ENCODE peak calls at places on chromosomes 13 and 19, in nine cellular contexts. Z, R, C, K, O, Y, J, G and N are unnamed samples.
A peak's percentile ranks its signal among the peaks of the same experiment; 100 is the strongest.

GRCh38 chr13:82654851-82655517 is 1227.3 kb downstream of the SLITRK1 start:
- DNase-seq in Z (no peak), R (no peak), C (peak; percentile 81), K (no peak), O (peak; percentile 71), Y (no peak), J (peak; percentile 86), G (peak; percentile 96), N (peak; percentile 56)

GRCh38 chr13:52983836-52984235 is 44.8 kb upstream of the OLFM4 start:
- DNase-seq in Z (no peak), R (no peak), C (no peak), K (no peak), O (no peak), Y (no peak), J (no peak), G (no peak), N (no peak)

GRCh38 chr13:37701972-37702371 is 103.4 kb upstream of the POSTN start:
- DNase-seq in Z (no peak), R (peak; percentile 10), C (peak; percentile 98), K (no peak), O (no peak), Y (no peak), J (peak; percentile 92), G (peak; percentile 99), N (peak; percentile 98)

GRCh38 chr19:6551607-6552450 is 21.0 kb downstream of the TNFSF9 start:
- DNase-seq in Z (no peak), R (peak; percentile 68), C (no peak), K (no peak), O (no peak), Y (peak; percentile 46), J (no peak), G (no peak), N (no peak)

GRCh38 chr19:4640247-4641000 is 1.1 kb downstream of the TNFAIP8L1 start:
- DNase-seq in Z (peak; percentile 73), R (no peak), C (no peak), K (no peak), O (no peak), Y (no peak), J (no peak), G (no peak), N (no peak)

GRCh38 chr13:114248011-114248410 is 13.3 kb downstream of the CDC16 start:
- DNase-seq in Z (no peak), R (peak; percentile 14), C (no peak), K (no peak), O (no peak), Y (no peak), J (no peak), G (no peak), N (peak; percentile 61)

GRCh38 chr19:6663236-6664187 is 6.4 kb downstream of the TNFSF14 start:
- DNase-seq in Z (no peak), R (no peak), C (no peak), K (no peak), O (no peak), Y (no peak), J (no peak), G (no peak), N (no peak)

GRCh38 chr19:7847664-7848063 is 17.6 kb downstream of the EVI5L start:
- DNase-seq in Z (no peak), R (no peak), C (no peak), K (no peak), O (peak; percentile 90), Y (no peak), J (no peak), G (no peak), N (no peak)

GRCh38 chr13:47898080-47898479 is 103.0 kb downstream of the SUCLA2 start:
- DNase-seq in Z (no peak), R (no peak), C (no peak), K (no peak), O (no peak), Y (no peak), J (no peak), G (no peak), N (no peak)

GRCh38 chr19:18789883-18790565 is 1.1 kb downstream of the COMP start:
- DNase-seq in Z (no peak), R (no peak), C (no peak), K (peak; percentile 43), O (no peak), Y (no peak), J (no peak), G (no peak), N (no peak)

GRCh38 chr19:51333836-51334460 is 8.0 kb downstream of the VSIG10L start:
- DNase-seq in Z (peak; percentile 54), R (no peak), C (no peak), K (no peak), O (peak; percentile 68), Y (no peak), J (no peak), G (no peak), N (no peak)

GRCh38 chr19:1130801-1131717 is 27.3 kb downstream of the GPX4 start:
- DNase-seq in Z (peak; percentile 38), R (no peak), C (no peak), K (no peak), O (no peak), Y (no peak), J (no peak), G (no peak), N (no peak)

GRCh38 chr13:113153810-113154748 is 4.4 kb upstream of the PROZ start:
- DNase-seq in Z (no peak), R (peak; percentile 50), C (peak; percentile 38), K (peak; percentile 79), O (no peak), Y (peak; percentile 64), J (peak; percentile 34), G (peak; percentile 69), N (peak; percentile 28)

GRCh38 chr13:19605161-19605955 is 28.1 kb upstream of the MPHOSPH8 start:
- DNase-seq in Z (no peak), R (no peak), C (no peak), K (no peak), O (no peak), Y (no peak), J (no peak), G (no peak), N (no peak)

GRCh38 chr13:24038846-24039330 is 121.6 kb upstream of the SPATA13 start:
- DNase-seq in Z (no peak), R (peak; percentile 35), C (no peak), K (no peak), O (no peak), Y (no peak), J (no peak), G (no peak), N (peak; percentile 77)

GRCh38 chr19:46600393-46601317 is 475 bp upstream of the CALM3 start:
- DNase-seq in Z (peak; percentile 99), R (peak; percentile 100), C (peak; percentile 97), K (peak; percentile 99), O (peak; percentile 98), Y (peak; percentile 96), J (peak; percentile 93), G (peak; percentile 99), N (peak; percentile 97)

GRCh38 chr13:72570019-72570418 is 157.4 kb downstream of the MZT1 start:
- DNase-seq in Z (no peak), R (no peak), C (no peak), K (no peak), O (no peak), Y (no peak), J (no peak), G (no peak), N (no peak)

GRCh38 chr19:54138777-54139256 is 1.3 kb downstream of the CNOT3 start:
- DNase-seq in Z (no peak), R (no peak), C (no peak), K (no peak), O (no peak), Y (no peak), J (no peak), G (no peak), N (no peak)

GRCh38 chr19:32124585-32124984 is 220.8 kb upstream of the ZNF507 start:
- DNase-seq in Z (no peak), R (no peak), C (no peak), K (no peak), O (no peak), Y (no peak), J (no peak), G (no peak), N (no peak)

GRCh38 chr19:4916292-4917082 is 7.2 kb downstream of the UHRF1 start:
- DNase-seq in Z (no peak), R (no peak), C (no peak), K (no peak), O (no peak), Y (no peak), J (no peak), G (no peak), N (no peak)

GRCh38 chr13:39144941-39145533 is 106.8 kb downstream of the NHLRC3 start:
- DNase-seq in Z (peak; percentile 49), R (peak; percentile 29), C (peak; percentile 53), K (no peak), O (no peak), Y (no peak), J (peak; percentile 54), G (peak; percentile 78), N (peak; percentile 28)

GRCh38 chr13:42539670-42540069 is 34.3 kb upstream of the TNFSF11 start:
- DNase-seq in Z (no peak), R (peak; percentile 21), C (peak; percentile 52), K (no peak), O (no peak), Y (no peak), J (no peak), G (no peak), N (no peak)

GRCh38 chr19:55241935-55242464 is 13.4 kb upstream of the TMEM86B start:
- DNase-seq in Z (no peak), R (no peak), C (no peak), K (no peak), O (peak; percentile 80), Y (no peak), J (no peak), G (no peak), N (no peak)

GRCh38 chr13:98922306-98922705 is 55.6 kb downstream of the DOCK9 start:
- DNase-seq in Z (no peak), R (no peak), C (no peak), K (no peak), O (no peak), Y (no peak), J (no peak), G (no peak), N (no peak)

GRCh38 chr13:21079761-21080730 is 18.7 kb upstream of the LATS2 start:
- DNase-seq in Z (peak; percentile 20), R (peak; percentile 75), C (peak; percentile 89), K (peak; percentile 24), O (no peak), Y (no peak), J (peak; percentile 77), G (peak; percentile 79), N (peak; percentile 90)

GRCh38 chr13:77325371-77325941 is 1.4 kb downstream of the MYCBP2 start:
- DNase-seq in Z (peak; percentile 17), R (peak; percentile 34), C (no peak), K (no peak), O (no peak), Y (no peak), J (no peak), G (peak; percentile 28), N (no peak)

GRCh38 chr13:101025925-101026324 is 351.3 kb upstream of the TMTC4 start:
- DNase-seq in Z (no peak), R (no peak), C (no peak), K (no peak), O (no peak), Y (no peak), J (no peak), G (no peak), N (no peak)

GRCh38 chr19:41904118-41904870 is 21.3 kb downstream of the ARHGEF1 start:
- DNase-seq in Z (no peak), R (no peak), C (no peak), K (peak; percentile 77), O (peak; percentile 92), Y (no peak), J (no peak), G (no peak), N (no peak)